ENCODE peak calls at places on chromosomes 7 and 10, in seven cellular contexts. J, Q, K, F, T, E and Z are unnamed samples.

GRCh38 chr10:79608505-79609375 is 2.0 kb upstream of the SFTPA1 start:
- DNase-seq in K (peak), J (peak), F (peak), E (peak), T (peak), Q (peak), Z (no peak)

GRCh38 chr7:102260856-102261255 is 25.8 kb upstream of the SH2B2 start:
- DNase-seq in Q (no peak), J (no peak), E (peak), T (no peak), K (peak), F (no peak), Z (no peak)

GRCh38 chr10:132422931-132423813 is 26.2 kb downstream of the PWWP2B start:
- DNase-seq in T (peak), E (no peak), K (no peak), J (no peak), F (no peak), Q (no peak), Z (no peak)

GRCh38 chr10:60646966-60647796 is 131.1 kb upstream of the CDK1 start:
- DNase-seq in J (peak), Q (peak), F (peak), T (no peak), E (peak), K (peak), Z (peak)

GRCh38 chr7:133735222-133735621 is 391.9 kb upstream of the LRGUK start:
- DNase-seq in J (no peak), T (no peak), Q (no peak), K (no peak), E (no peak), F (no peak), Z (no peak)

GRCh38 chr10:13450078-13450477 is 78.7 kb downstream of the BEND7 start:
- DNase-seq in E (no peak), F (no peak), T (no peak), Q (no peak), J (no peak), K (no peak), Z (no peak)

GRCh38 chr10:62046522-62047239 is 145.2 kb downstream of the ARID5B start:
- DNase-seq in F (peak), K (no peak), Q (no peak), J (no peak), T (no peak), E (no peak), Z (no peak)

GRCh38 chr10:81179805-81180452 is 642.2 kb downstream of the SH2D4B start:
- DNase-seq in K (peak), E (no peak), T (no peak), F (peak), J (no peak), Q (no peak), Z (no peak)

GRCh38 chr10:104253106-104253505 is 1.6 kb upstream of the GSTO1 start:
- DNase-seq in J (no peak), Q (no peak), T (no peak), K (no peak), E (peak), F (peak), Z (no peak)

GRCh38 chr7:30556854-30557644 is 37.6 kb upstream of the GARS1 start:
- DNase-seq in J (no peak), F (no peak), Q (no peak), T (no peak), K (peak), E (no peak), Z (no peak)

GRCh38 chr10:80585812-80586211 is 48.1 kb downstream of the SH2D4B start:
- DNase-seq in Q (no peak), E (no peak), F (no peak), J (no peak), K (no peak), T (no peak), Z (no peak)

GRCh38 chr10:133096616-133097269 is 9.0 kb downstream of the ADGRA1 start:
- DNase-seq in F (no peak), J (no peak), T (no peak), K (no peak), E (no peak), Q (no peak), Z (no peak)

GRCh38 chr10:120396228-120396627 is 60.8 kb upstream of the PLPP4 start:
- DNase-seq in J (no peak), Q (no peak), F (no peak), K (no peak), T (no peak), E (no peak), Z (no peak)

GRCh38 chr10:52423369-52423768 is 109.3 kb downstream of the DKK1 start:
- DNase-seq in K (no peak), F (no peak), T (no peak), J (no peak), E (no peak), Q (no peak), Z (no peak)

GRCh38 chr10:78063236-78063635 is 29.6 kb downstream of the RPS24 start:
- DNase-seq in T (no peak), J (no peak), E (no peak), Q (no peak), F (peak), K (no peak), Z (no peak)

GRCh38 chr10:47164800-47165128 is 135.2 kb upstream of the GDF10 start:
- DNase-seq in J (no peak), Q (no peak), E (no peak), T (no peak), K (no peak), F (no peak), Z (no peak)

GRCh38 chr10:100020161-100020882 is 10.6 kb upstream of the DNMBP start:
- DNase-seq in F (peak), E (no peak), Q (peak), T (no peak), J (no peak), K (no peak), Z (no peak)

GRCh38 chr7:81267508-81267907 is 348.7 kb upstream of the SEMA3C start:
- DNase-seq in T (no peak), K (no peak), Q (no peak), J (no peak), F (no peak), E (no peak), Z (no peak)

GRCh38 chr7:70343519-70343918 is 745.2 kb downstream of the AUTS2 start:
- DNase-seq in Q (no peak), T (no peak), K (no peak), F (no peak), E (no peak), J (no peak), Z (no peak)

GRCh38 chr10:2978111-2978510 is 89.2 kb upstream of the PFKP start:
- DNase-seq in F (peak), E (no peak), J (peak), T (no peak), Q (peak), K (peak), Z (peak)

GRCh38 chr7:72751978-72752377 is 76.0 kb downstream of the TYW1B start:
- DNase-seq in E (peak), F (no peak), K (peak), T (no peak), Q (no peak), J (no peak), Z (no peak)

GRCh38 chr7:89049043-89049442 is 253.5 kb upstream of the TEX47 start:
- DNase-seq in F (no peak), J (no peak), E (no peak), T (no peak), K (no peak), Q (no peak), Z (no peak)

GRCh38 chr10:50554995-50555568 is 68.7 kb downstream of the SGMS1 start:
- DNase-seq in J (no peak), K (peak), T (no peak), Q (no peak), F (no peak), E (peak), Z (no peak)

GRCh38 chr10:35356725-35357092 is 20.4 kb downstream of the CCNY start:
- DNase-seq in E (no peak), T (no peak), Q (no peak), J (no peak), F (no peak), K (no peak), Z (no peak)

GRCh38 chr10:118918689-118919088 is 110.8 kb upstream of the NANOS1 start:
- DNase-seq in Q (no peak), T (no peak), F (no peak), K (no peak), E (no peak), J (no peak), Z (no peak)

GRCh38 chr10:34719746-34720145 is 95.3 kb downstream of the PARD3 start:
- DNase-seq in T (no peak), F (no peak), E (no peak), J (no peak), Q (no peak), K (no peak), Z (no peak)

GRCh38 chr7:114190387-114190786 is 224.2 kb upstream of the FOXP2 start:
- DNase-seq in K (no peak), F (no peak), Q (no peak), E (no peak), T (no peak), J (no peak), Z (no peak)

GRCh38 chr10:47294057-47294456 is 5.9 kb upstream of the GDF10 start:
- DNase-seq in E (no peak), Q (no peak), J (no peak), F (no peak), T (no peak), K (no peak), Z (no peak)

GRCh38 chr10:21499910-21500577 is 25.4 kb downstream of the SKIDA1 start:
- DNase-seq in Q (no peak), T (no peak), J (no peak), E (no peak), F (no peak), K (no peak), Z (no peak)

GRCh38 chr7:113824117-113824823 is 94.5 kb downstream of the PPP1R3A start:
- DNase-seq in K (no peak), E (no peak), F (no peak), J (no peak), T (no peak), Q (no peak), Z (no peak)

GRCh38 chr7:118418433-118418832 is 193.9 kb downstream of the ANKRD7 start:
- DNase-seq in J (no peak), T (no peak), Q (no peak), F (no peak), E (no peak), K (no peak), Z (no peak)

GRCh38 chr10:58644311-58644710 is 131.6 kb downstream of the BICC1 start:
- DNase-seq in E (no peak), T (no peak), J (no peak), F (no peak), Q (no peak), K (no peak), Z (no peak)

GRCh38 chr10:58641095-58641531 is 128.4 kb downstream of the BICC1 start:
- DNase-seq in J (peak), E (no peak), F (peak), Q (peak), T (no peak), K (peak), Z (no peak)

GRCh38 chr10:58642283-58642682 is 129.6 kb downstream of the BICC1 start:
- DNase-seq in J (no peak), K (no peak), F (no peak), T (no peak), E (no peak), Q (no peak), Z (no peak)

GRCh38 chr10:58641708-58642107 is 129.0 kb downstream of the BICC1 start:
- DNase-seq in F (no peak), E (no peak), Q (no peak), J (no peak), K (peak), T (no peak), Z (no peak)

GRCh38 chr10:58643029-58643428 is 130.4 kb downstream of the BICC1 start:
- DNase-seq in T (no peak), E (no peak), K (no peak), J (no peak), F (no peak), Q (no peak), Z (no peak)
- H3K27ac ChIP-seq in T (no peak), E (no peak), K (no peak), J (no peak), F (no peak), Q (peak), Z (no peak)

DNA sequence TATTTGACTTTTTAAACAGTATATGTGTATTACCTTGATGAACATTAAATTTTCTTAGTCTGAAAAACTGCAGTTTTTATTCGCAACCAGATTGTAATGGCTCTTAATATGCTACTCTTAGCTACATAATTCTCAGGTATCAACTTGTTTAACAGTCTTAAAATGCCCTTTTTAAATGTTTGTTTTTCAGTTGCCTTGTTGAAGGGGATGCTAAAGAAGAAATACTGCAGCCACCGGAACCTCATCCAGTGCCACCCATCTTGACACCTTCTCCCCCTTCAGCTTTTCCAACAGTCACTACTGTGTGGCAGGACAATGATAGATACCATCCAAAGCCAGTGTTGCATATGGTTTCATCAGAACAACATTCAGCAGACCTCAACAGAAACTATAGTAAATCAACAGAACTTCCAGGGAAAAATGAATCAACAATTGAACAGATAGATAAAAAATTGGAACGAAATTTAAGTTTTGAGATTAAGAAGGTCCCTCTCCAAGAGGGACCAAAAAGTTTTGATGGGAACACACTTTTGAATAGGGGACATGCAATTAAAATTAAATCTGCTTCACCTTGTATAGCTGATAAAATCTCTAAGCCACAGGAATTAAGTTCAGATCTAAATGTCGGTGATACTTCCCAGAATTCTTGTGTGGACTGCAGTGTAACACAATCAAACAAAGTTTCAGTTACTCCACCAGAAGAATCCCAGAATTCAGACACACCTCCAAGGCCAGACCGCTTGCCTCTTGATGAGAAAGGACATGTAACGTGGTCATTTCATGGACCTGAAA is 69.5 kb upstream of the RSBN1L start:
- DNase-seq in E (no peak), K (no peak), Q (no peak), J (no peak), F (no peak), T (no peak), Z (no peak)
- TF ChIP-seq REST in E (no peak), K (no peak), Q (no peak), J (no peak), F (no peak), T (no peak), Z (no peak)

GRCh38 chr10:76544789-76545188 is 1092.8 kb downstream of the KCNMA1 start:
- DNase-seq in E (no peak), T (no peak), J (no peak), F (no peak), K (no peak), Q (no peak), Z (no peak)

GRCh38 chr10:76546411-76546810 is 1091.2 kb downstream of the KCNMA1 start:
- DNase-seq in E (no peak), Q (no peak), J (no peak), K (no peak), F (no peak), T (no peak), Z (no peak)

GRCh38 chr10:76543655-76544054 is 1094.0 kb downstream of the KCNMA1 start:
- DNase-seq in E (no peak), F (no peak), J (no peak), Q (no peak), T (no peak), K (no peak), Z (no peak)

DNA sequence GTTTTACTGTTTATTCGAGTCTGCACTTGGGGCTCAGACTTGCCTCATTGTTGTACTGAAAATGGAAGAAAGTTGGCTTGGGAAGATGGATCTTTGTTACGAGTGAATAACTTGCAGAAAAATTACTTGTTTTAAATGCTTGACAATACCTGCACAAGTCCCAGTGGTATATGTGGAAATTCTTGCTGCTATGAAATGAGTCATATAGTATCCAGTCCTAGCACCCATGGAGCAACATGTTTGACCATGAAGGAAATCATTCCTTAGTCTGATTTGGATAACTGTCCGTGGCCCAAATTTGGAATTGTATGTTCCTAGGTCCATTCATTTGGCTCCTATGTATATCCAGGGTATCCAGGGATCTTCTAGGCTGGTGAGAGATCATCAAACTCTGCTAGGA is 1096.8 kb downstream of the KCNMA1 start:
- DNase-seq in K (no peak), E (no peak), J (no peak), T (no peak), F (no peak), Q (no peak), Z (no peak)
- H3K27ac ChIP-seq in K (no peak), E (no peak), J (no peak), T (no peak), F (no peak), Q (no peak), Z (no peak)

DNA sequence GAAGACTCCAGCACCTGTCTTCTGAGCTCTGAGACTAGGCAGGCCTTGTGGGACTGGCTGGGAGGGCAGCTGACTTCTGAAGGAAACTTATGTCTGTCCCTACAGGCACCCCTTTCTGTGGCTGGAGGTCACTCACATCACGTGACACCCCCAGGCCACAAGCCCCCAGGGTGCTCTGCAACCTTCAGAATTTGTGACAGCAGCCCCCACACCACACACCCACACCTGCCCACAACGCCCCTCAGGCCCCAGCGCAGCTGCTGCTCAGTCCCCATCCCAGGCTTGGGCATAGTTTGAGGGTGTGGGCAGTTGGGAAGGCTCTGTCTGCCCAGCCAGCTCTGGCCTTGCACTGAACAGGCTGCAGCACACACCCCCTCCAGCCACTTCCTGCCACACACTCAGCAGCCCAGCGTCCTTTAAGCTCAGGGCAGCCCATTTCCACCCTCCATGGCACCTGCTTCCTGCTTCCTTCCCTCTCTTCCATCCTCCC is 80.0 kb upstream of the UNC5B start:
- DNase-seq in K (peak), F (no peak), Q (no peak), J (no peak), T (no peak), E (no peak), Z (no peak)
- TF ChIP-seq REST in K (no peak), F (no peak), Q (no peak), J (no peak), T (no peak), E (no peak), Z (no peak)